ENCODE peak calls at places on chromosome 15, in four cellular contexts. S is WTC11, B is HEK293T, U is K562. D is an unnamed sample.
A peak's percentile ranks its signal among the peaks of the same experiment; 100 is the strongest.

GRCh38 chr15:80695099-80695910 is at the start of gene ABHD17C:
- DNase-seq in S (peak; percentile 58), B (peak; percentile 77), U (peak; percentile 87), D (peak; percentile 9)

GRCh38 chr15:89401636-89402252 is 67.1 kb upstream of the POLG start:
- DNase-seq in S (no peak), B (no peak), U (no peak), D (no peak)

GRCh38 chr15:29476503-29477080 is 207.0 kb upstream of the NSMCE3 start:
- DNase-seq in S (no peak), B (no peak), U (no peak), D (no peak)

GRCh38 chr15:40407343-40407990 is 1.9 kb downstream of the IVD start:
- DNase-seq in S (no peak), B (no peak), U (no peak), D (no peak)

GRCh38 chr15:84604804-84605203 is 4.0 kb downstream of the ZSCAN2 start:
- DNase-seq in S (no peak), B (no peak), U (no peak), D (no peak)

GRCh38 chr15:51883436-51883835 is 54.0 kb downstream of the TMOD3 start:
- DNase-seq in S (no peak), B (no peak), U (no peak), D (no peak)

GRCh38 chr15:68704496-68705021 is 116.1 kb downstream of the ANP32A start:
- DNase-seq in S (no peak), B (no peak), U (peak; percentile 19), D (no peak)

GRCh38 chr15:59251001-59251845 is 44.6 kb downstream of the LDHAL6B start:
- DNase-seq in S (no peak), B (no peak), U (no peak), D (no peak)

GRCh38 chr15:36407647-36408046 is 171.8 kb upstream of the CDIN1 start:
- DNase-seq in S (no peak), B (no peak), U (peak; percentile 15), D (peak; percentile 2)

GRCh38 chr15:63434567-63435219 is 53.0 kb upstream of the CA12 start:
- DNase-seq in S (no peak), B (no peak), U (no peak), D (no peak)
- TF ChIP-seq ELF4 in S (no peak), B (no peak), U (no peak), D (no peak)

DNA sequence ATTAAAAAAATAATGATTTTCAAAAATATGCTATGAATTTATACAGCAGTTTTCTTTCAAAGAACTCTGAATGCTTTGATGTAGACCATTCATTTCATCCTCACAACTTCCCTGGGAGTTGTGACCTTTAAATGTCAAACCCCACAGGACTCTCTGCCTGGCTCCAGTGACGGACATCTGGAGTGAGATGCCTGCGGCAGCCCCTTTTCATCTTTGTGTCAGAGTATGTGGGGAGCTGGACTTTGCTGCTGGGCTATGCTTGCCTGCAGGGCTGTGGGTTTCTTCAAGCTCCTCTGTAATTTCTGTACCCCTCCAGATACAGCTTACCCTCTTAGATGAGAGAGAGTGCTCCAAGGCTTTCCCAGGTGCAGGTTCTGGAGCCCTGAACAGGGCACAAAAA is 70.6 kb upstream of the RASGRP1 start:
- DNase-seq in S (no peak), B (no peak), U (no peak), D (no peak)
- TF ChIP-seq ELF4 in S (no peak), B (no peak), U (no peak), D (no peak)

GRCh38 chr15:82768414-82769081 is 37.3 kb downstream of the FSD2 start:
- DNase-seq in S (no peak), B (no peak), U (no peak), D (no peak)
- TF ChIP-seq ELF4 in S (no peak), B (no peak), U (no peak), D (no peak)

GRCh38 chr15:28018291-28019044 is 80.6 kb downstream of the OCA2 start:
- DNase-seq in S (no peak), B (no peak), U (no peak), D (no peak)
- TF ChIP-seq ELF4 in S (no peak), B (no peak), U (no peak), D (no peak)

DNA sequence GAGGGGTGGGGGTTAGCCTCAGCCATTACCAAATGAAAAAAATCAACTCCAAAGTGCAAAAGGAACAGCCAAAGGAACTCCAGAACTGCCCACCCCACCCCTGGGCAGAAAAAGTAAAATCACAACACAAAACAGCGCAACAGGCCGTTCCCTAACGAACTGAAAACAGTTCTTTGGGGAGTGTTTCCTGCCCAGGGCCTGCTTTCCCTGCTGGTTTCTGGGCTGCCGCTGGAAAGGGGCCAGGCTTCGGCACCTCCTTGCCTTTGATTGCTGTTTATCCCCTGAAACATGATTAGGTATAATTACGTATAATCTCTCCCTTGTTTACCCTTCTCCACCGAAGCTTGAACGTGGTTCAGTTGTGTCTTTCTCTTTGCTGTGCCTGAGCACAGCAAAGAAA is 57.5 kb upstream of the NEO1 start:
- DNase-seq in S (no peak), B (no peak), U (no peak), D (no peak)
- TF ChIP-seq ELF4 in S (no peak), B (no peak), U (no peak), D (no peak)